ENCODE peak calls at places on chromosomes 11 and 22, in six cellular contexts. O is HCT116; I is H7; W is osteocyte; B is heart left ventricle; L is activated CD4-positive, alpha-beta T cell treated with anti-CD3 and anti-CD28 coated beads, Interleukin-2, amount 50 U/mL, for 1 hour. G is an unnamed sample.

GRCh38 chr11:78420796-78421209 is 3.2 kb upstream of the GAB2 start:
- DNase-seq in O (no peak), I (no peak), W (no peak), B (peak), L (peak), G (peak)

GRCh38 chr11:61795459-61795858 is 2.7 kb downstream of the FEN1 start:
- DNase-seq in O (no peak), I (no peak), W (no peak), B (no peak), L (no peak), G (no peak)

GRCh38 chr11:128061321-128061871 is 526.0 kb downstream of the ETS1 start:
- DNase-seq in O (no peak), I (no peak), W (no peak), B (no peak), L (no peak), G (peak)

GRCh38 chr11:34655335-34656008 is 34.6 kb downstream of the EHF start:
- DNase-seq in O (no peak), I (no peak), W (no peak), B (no peak), L (no peak), G (peak)

GRCh38 chr11:103325686-103326069 is 216.5 kb downstream of the DYNC2H1 start:
- DNase-seq in O (no peak), I (no peak), W (no peak), B (no peak), L (no peak), G (no peak)

GRCh38 chr11:66856496-66857233 is at the start of gene LRFN4:
- DNase-seq in O (no peak), I (peak), W (peak), B (no peak), L (peak), G (peak)

GRCh38 chr22:22816171-22816514 is 71.5 kb upstream of the IGLL5 start:
- DNase-seq in O (no peak), I (no peak), W (peak), B (no peak), L (no peak), G (no peak)

GRCh38 chr22:48629631-48630443 is 1197.8 kb downstream of the BRD1 start:
- DNase-seq in O (no peak), I (peak), W (no peak), B (no peak), L (no peak), G (no peak)

GRCh38 chr11:69467646-69468045 is 13.8 kb upstream of the LINC01488 start:
- DNase-seq in O (no peak), I (no peak), W (no peak), B (peak), L (no peak), G (no peak)

G was measured in fibroblast of lung.